ENCODE peak calls at places on chromosome 10, in four cellular contexts. One of them, this sample, is unnamed.

GRCh38 chr10:12238821-12239220 is 42.8 kb downstream of the CDC123 start:
- DNase-seq in left ventricle myocardium inferior: no peak
- DNase-seq in foreskin fibroblast: no peak
- DNase-seq in lower lobe of right lung: no peak
- DNase-seq in this sample: no peak

GRCh38 chr10:45505336-45505735 is 131.3 kb downstream of the ALOX5 start:
- DNase-seq in left ventricle myocardium inferior: no peak
- DNase-seq in lower lobe of right lung: no peak
- DNase-seq in foreskin fibroblast: peak; percentile 19
- DNase-seq in this sample: no peak

GRCh38 chr10:61845196-61845949 is 56.1 kb upstream of the ARID5B start:
- DNase-seq in lower lobe of right lung: no peak
- DNase-seq in foreskin fibroblast: no peak
- DNase-seq in left ventricle myocardium inferior: no peak
- DNase-seq in this sample: no peak

GRCh38 chr10:102196893-102197292 is 29.2 kb upstream of the ELOVL3 start:
- DNase-seq in left ventricle myocardium inferior: no peak
- DNase-seq in lower lobe of right lung: no peak
- DNase-seq in foreskin fibroblast: no peak
- DNase-seq in this sample: no peak

GRCh38 chr10:103232772-103233488 is 12.8 kb upstream of the RPEL1 start:
- DNase-seq in lower lobe of right lung: no peak
- DNase-seq in left ventricle myocardium inferior: no peak
- DNase-seq in foreskin fibroblast: peak; percentile 77
- DNase-seq in this sample: peak; percentile 12

GRCh38 chr10:30985552-30985951 is 46.1 kb downstream of the ZNF438 start:
- DNase-seq in lower lobe of right lung: no peak
- DNase-seq in foreskin fibroblast: peak; percentile 73
- DNase-seq in left ventricle myocardium inferior: no peak
- DNase-seq in this sample: no peak

GRCh38 chr10:103111031-103111917 is 81.8 kb downstream of the NT5C2 start:
- DNase-seq in left ventricle myocardium inferior: no peak
- DNase-seq in lower lobe of right lung: no peak
- DNase-seq in foreskin fibroblast: peak; percentile 60
- DNase-seq in this sample: peak; percentile 57

GRCh38 chr10:119281581-119282071 is 74.3 kb downstream of the GRK5 start:
- DNase-seq in lower lobe of right lung: no peak
- DNase-seq in foreskin fibroblast: peak; percentile 70
- DNase-seq in left ventricle myocardium inferior: peak; percentile 89
- DNase-seq in this sample: no peak

GRCh38 chr10:105950410-105950809 is 1214.1 kb downstream of the SORCS1 start:
- DNase-seq in lower lobe of right lung: peak; percentile 54
- DNase-seq in left ventricle myocardium inferior: peak; percentile 22
- DNase-seq in foreskin fibroblast: peak; percentile 74
- DNase-seq in this sample: peak; percentile 43

GRCh38 chr10:104368406-104368805 is 14.8 kb downstream of the CFAP58 start:
- DNase-seq in lower lobe of right lung: no peak
- DNase-seq in left ventricle myocardium inferior: no peak
- DNase-seq in foreskin fibroblast: no peak
- DNase-seq in this sample: no peak

GRCh38 chr10:88256013-88256680 is 327.0 kb downstream of the RNLS start:
- DNase-seq in lower lobe of right lung: no peak
- DNase-seq in foreskin fibroblast: peak; percentile 66
- DNase-seq in left ventricle myocardium inferior: peak; percentile 73
- DNase-seq in this sample: no peak

GRCh38 chr10:4941540-4942330 is 21.5 kb upstream of the AKR1C1 start:
- DNase-seq in foreskin fibroblast: peak; percentile 12
- DNase-seq in left ventricle myocardium inferior: no peak
- DNase-seq in lower lobe of right lung: no peak
- DNase-seq in this sample: no peak

GRCh38 chr10:14560274-14560673 is 214.4 kb downstream of the FAM107B start:
- DNase-seq in foreskin fibroblast: peak; percentile 80
- DNase-seq in left ventricle myocardium inferior: no peak
- DNase-seq in lower lobe of right lung: peak; percentile 72
- DNase-seq in this sample: peak; percentile 28

GRCh38 chr10:21518629-21519321 is 6.7 kb downstream of the SKIDA1 start:
- DNase-seq in lower lobe of right lung: peak; percentile 38
- DNase-seq in foreskin fibroblast: peak; percentile 64
- DNase-seq in left ventricle myocardium inferior: no peak
- DNase-seq in this sample: no peak

GRCh38 chr10:70779685-70780369 is 5.3 kb downstream of the TBATA start:
- DNase-seq in left ventricle myocardium inferior: no peak
- DNase-seq in foreskin fibroblast: no peak
- DNase-seq in lower lobe of right lung: peak; percentile 55
- DNase-seq in this sample: no peak

GRCh38 chr10:30705086-30705624 is 75.6 kb upstream of the LYZL2 start:
- DNase-seq in left ventricle myocardium inferior: no peak
- DNase-seq in foreskin fibroblast: no peak
- DNase-seq in lower lobe of right lung: no peak
- DNase-seq in this sample: peak; percentile 89

GRCh38 chr10:5546891-5547683 is 22.3 kb downstream of the CALML3 start:
- DNase-seq in foreskin fibroblast: peak; percentile 63
- DNase-seq in left ventricle myocardium inferior: peak; percentile 5
- DNase-seq in lower lobe of right lung: peak; percentile 70
- DNase-seq in this sample: no peak

GRCh38 chr10:92385836-92386235 is 94.9 kb downstream of the MARCHF5 start:
- DNase-seq in left ventricle myocardium inferior: no peak
- DNase-seq in lower lobe of right lung: no peak
- DNase-seq in foreskin fibroblast: no peak
- DNase-seq in this sample: no peak

GRCh38 chr10:23918090-23918704 is 290.7 kb upstream of the KIAA1217 start:
- DNase-seq in lower lobe of right lung: no peak
- DNase-seq in foreskin fibroblast: no peak
- DNase-seq in left ventricle myocardium inferior: peak; percentile 15
- DNase-seq in this sample: no peak

GRCh38 chr10:22454634-22455033 is 109.3 kb downstream of the SPAG6 start:
- DNase-seq in foreskin fibroblast: no peak
- DNase-seq in lower lobe of right lung: no peak
- DNase-seq in left ventricle myocardium inferior: no peak
- DNase-seq in this sample: no peak

GRCh38 chr10:44806895-44807294 is 104.2 kb upstream of the TMEM72 start:
- DNase-seq in foreskin fibroblast: peak; percentile 64
- DNase-seq in left ventricle myocardium inferior: no peak
- DNase-seq in lower lobe of right lung: no peak
- DNase-seq in this sample: peak; percentile 40

GRCh38 chr10:28181478-28182096 is 121.3 kb downstream of the MPP7 start:
- DNase-seq in left ventricle myocardium inferior: no peak
- DNase-seq in foreskin fibroblast: no peak
- DNase-seq in lower lobe of right lung: no peak
- DNase-seq in this sample: no peak

GRCh38 chr10:28179006-28179405 is 123.9 kb downstream of the MPP7 start:
- DNase-seq in left ventricle myocardium inferior: no peak
- DNase-seq in lower lobe of right lung: no peak
- DNase-seq in foreskin fibroblast: no peak
- DNase-seq in this sample: no peak

GRCh38 chr10:28179490-28180099 is 123.3 kb downstream of the MPP7 start:
- DNase-seq in foreskin fibroblast: peak; percentile 73
- DNase-seq in lower lobe of right lung: no peak
- DNase-seq in left ventricle myocardium inferior: no peak
- DNase-seq in this sample: peak; percentile 59

GRCh38 chr10:28180654-28181053 is 122.2 kb downstream of the MPP7 start:
- DNase-seq in left ventricle myocardium inferior: no peak
- DNase-seq in lower lobe of right lung: no peak
- DNase-seq in foreskin fibroblast: no peak
- DNase-seq in this sample: no peak

GRCh38 chr10:28177944-28178637 is 124.8 kb downstream of the MPP7 start:
- DNase-seq in foreskin fibroblast: peak; percentile 15
- DNase-seq in left ventricle myocardium inferior: no peak
- DNase-seq in lower lobe of right lung: no peak
- DNase-seq in this sample: peak; percentile 11
- H3K4me3 ChIP-seq in foreskin fibroblast: no peak overlapping the region
- H3K4me3 ChIP-seq in left ventricle myocardium inferior: peak overlapping the region; percentile 36
- H3K4me3 ChIP-seq in lower lobe of right lung: peak overlapping the region; percentile 9
- H3K4me3 ChIP-seq in this sample: no peak overlapping the region

GRCh38 chr10:112767156-112767555 is 182.9 kb upstream of the TCF7L2 start:
- DNase-seq in lower lobe of right lung: no peak
- DNase-seq in left ventricle myocardium inferior: no peak
- DNase-seq in foreskin fibroblast: no peak
- DNase-seq in this sample: no peak
- H3K4me3 ChIP-seq in lower lobe of right lung: no peak overlapping the region
- H3K4me3 ChIP-seq in left ventricle myocardium inferior: no peak overlapping the region
- H3K4me3 ChIP-seq in foreskin fibroblast: no peak overlapping the region
- H3K4me3 ChIP-seq in this sample: no peak overlapping the region

DNA sequence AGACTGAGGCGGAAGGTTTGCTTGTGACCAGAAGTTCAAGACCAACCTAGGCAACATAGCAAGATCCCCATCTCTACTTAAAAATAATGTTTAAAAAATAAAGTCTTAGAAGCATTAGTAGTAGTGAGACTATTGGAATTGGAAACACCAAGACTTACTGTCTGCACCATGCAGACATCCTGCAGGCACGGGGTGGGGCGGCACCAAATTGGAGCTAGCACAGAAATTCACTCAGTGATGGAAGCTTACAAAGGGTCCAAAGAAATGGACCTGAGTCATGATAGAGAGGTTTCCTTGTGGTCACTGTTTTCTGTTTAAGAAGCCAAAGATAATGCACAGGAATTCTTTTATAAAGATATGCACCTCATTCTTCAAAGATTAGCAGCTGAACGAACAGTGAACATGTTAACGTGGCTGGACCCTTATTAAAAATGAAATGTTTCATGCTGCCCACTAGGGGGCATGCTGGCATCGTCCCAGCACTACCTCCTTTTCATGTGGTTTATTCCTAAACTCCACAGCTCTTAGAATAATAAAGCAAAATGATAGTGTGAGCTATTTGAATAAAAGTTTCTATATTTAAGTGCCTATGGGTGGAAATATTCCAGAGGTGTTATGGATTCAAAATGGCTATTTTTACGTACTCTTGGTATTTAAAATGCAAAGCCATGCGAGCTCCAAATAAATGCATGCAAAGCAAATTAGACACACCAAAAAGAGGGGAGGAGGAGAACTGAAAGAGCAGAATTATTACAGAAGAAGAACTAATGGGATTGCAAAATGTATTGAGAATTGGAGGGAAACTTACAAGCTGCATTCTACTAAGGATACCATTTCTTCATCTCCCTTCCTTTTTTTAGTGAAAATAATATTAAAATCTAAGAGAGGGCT is 28.6 kb downstream of the PDSS1 start:
- DNase-seq in left ventricle myocardium inferior: peak; percentile 51
- DNase-seq in lower lobe of right lung: peak; percentile 68
- DNase-seq in foreskin fibroblast: peak; percentile 84
- DNase-seq in this sample: peak; percentile 59
- H3K4me3 ChIP-seq in left ventricle myocardium inferior: no peak overlapping the region
- H3K4me3 ChIP-seq in lower lobe of right lung: no peak overlapping the region
- H3K4me3 ChIP-seq in foreskin fibroblast: no peak overlapping the region
- H3K4me3 ChIP-seq in this sample: no peak overlapping the region

GRCh38 chr10:664893-665292 is 24.6 kb downstream of the DIP2C start:
- DNase-seq in foreskin fibroblast: no peak
- DNase-seq in lower lobe of right lung: no peak
- DNase-seq in left ventricle myocardium inferior: no peak
- DNase-seq in this sample: no peak
- H3K4me3 ChIP-seq in foreskin fibroblast: no peak overlapping the region
- H3K4me3 ChIP-seq in lower lobe of right lung: peak overlapping the region; percentile 44
- H3K4me3 ChIP-seq in left ventricle myocardium inferior: no peak overlapping the region
- H3K4me3 ChIP-seq in this sample: no peak overlapping the region

GRCh38 chr10:115095758-115096157 is 2.6 kb downstream of the ATRNL1 start:
- DNase-seq in foreskin fibroblast: no peak
- DNase-seq in left ventricle myocardium inferior: no peak
- DNase-seq in lower lobe of right lung: no peak
- DNase-seq in this sample: no peak
- H3K4me3 ChIP-seq in foreskin fibroblast: no peak overlapping the region
- H3K4me3 ChIP-seq in left ventricle myocardium inferior: no peak overlapping the region
- H3K4me3 ChIP-seq in lower lobe of right lung: no peak overlapping the region
- H3K4me3 ChIP-seq in this sample: no peak overlapping the region

GRCh38 chr10:133520193-133520738 is 6.9 kb upstream of the CYP2E1 start:
- DNase-seq in foreskin fibroblast: peak; percentile 83
- DNase-seq in lower lobe of right lung: peak; percentile 90
- DNase-seq in left ventricle myocardium inferior: peak; percentile 80
- DNase-seq in this sample: peak; percentile 77
- H3K4me3 ChIP-seq in foreskin fibroblast: peak overlapping the region; percentile 33
- H3K4me3 ChIP-seq in lower lobe of right lung: peak overlapping the region; percentile 46
- H3K4me3 ChIP-seq in left ventricle myocardium inferior: peak overlapping the region; percentile 63
- H3K4me3 ChIP-seq in this sample: peak overlapping the region; percentile 54

GRCh38 chr10:43574906-43575305 is 490 bp upstream of the ZNF239 start:
- DNase-seq in lower lobe of right lung: no peak
- DNase-seq in foreskin fibroblast: no peak
- DNase-seq in left ventricle myocardium inferior: no peak
- DNase-seq in this sample: no peak

GRCh38 chr10:43576062-43576461 is 1.6 kb upstream of the ZNF239 start:
- DNase-seq in foreskin fibroblast: no peak
- DNase-seq in left ventricle myocardium inferior: no peak
- DNase-seq in lower lobe of right lung: no peak
- DNase-seq in this sample: no peak

GRCh38 chr10:43574035-43574892 is at the start of gene ZNF239:
- DNase-seq in lower lobe of right lung: peak; percentile 95
- DNase-seq in left ventricle myocardium inferior: peak; percentile 92
- DNase-seq in foreskin fibroblast: peak; percentile 97
- DNase-seq in this sample: no peak

GRCh38 chr10:43576580-43576979 is 2.2 kb upstream of the ZNF239 start:
- DNase-seq in lower lobe of right lung: no peak
- DNase-seq in left ventricle myocardium inferior: no peak
- DNase-seq in foreskin fibroblast: no peak
- DNase-seq in this sample: no peak

DNA sequence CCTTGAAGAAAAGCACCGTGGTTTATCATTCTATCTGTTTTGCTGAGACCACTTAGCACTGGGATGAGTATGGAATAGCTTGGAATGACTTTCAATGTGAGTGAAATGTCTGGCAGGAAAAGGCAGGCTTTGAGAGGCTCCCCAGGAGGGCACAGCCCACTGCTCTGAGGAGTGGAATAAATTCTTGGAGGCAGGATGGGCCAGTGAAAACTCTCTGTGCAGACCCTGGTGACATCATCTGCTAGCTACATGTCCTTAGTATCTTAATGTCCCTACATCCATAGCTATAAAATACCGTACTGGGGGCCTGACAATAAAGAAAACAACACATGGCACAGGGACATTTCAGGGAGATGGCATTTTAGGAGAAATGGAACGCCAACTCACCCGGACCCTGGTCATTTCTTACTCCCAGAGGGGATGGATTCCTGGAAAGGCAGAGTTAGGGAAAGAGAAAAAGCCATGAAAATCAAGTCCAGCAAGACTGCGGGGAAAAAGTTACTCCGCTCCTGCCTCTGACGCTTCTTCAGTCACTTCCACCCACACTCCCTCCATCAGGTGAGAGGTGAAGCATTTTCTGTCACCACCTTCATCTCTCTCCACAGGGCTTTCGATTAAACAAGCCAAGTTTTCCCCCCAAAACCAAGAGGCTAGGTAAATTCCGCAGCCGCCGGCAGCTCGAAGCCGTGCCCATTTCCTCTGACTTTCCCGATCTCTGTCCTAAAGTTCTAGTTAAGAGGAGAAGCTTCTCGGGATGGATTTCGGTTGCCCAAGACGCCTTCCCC is 974 bp downstream of the ZNF239 start:
- DNase-seq in foreskin fibroblast: peak; percentile 21
- DNase-seq in left ventricle myocardium inferior: no peak
- DNase-seq in lower lobe of right lung: no peak
- DNase-seq in this sample: no peak
- H3K4me3 ChIP-seq in foreskin fibroblast: peak overlapping the region; percentile 66
- H3K4me3 ChIP-seq in left ventricle myocardium inferior: peak overlapping the region; percentile 81
- H3K4me3 ChIP-seq in lower lobe of right lung: peak overlapping the region; percentile 64
- H3K4me3 ChIP-seq in this sample: no peak overlapping the region